ENCODE peak calls at places on chromosomes 1 and 21, in nine cellular contexts. B, D, F, T, I, C, G, M and J are unnamed samples.

GRCh38 chr1:156727914-156728598 is at the start of gene METTL25B:
- DNase-seq in C (peak), F (peak), T (peak), I (peak), D (peak), B (peak), G (no peak), M (peak), J (peak)

GRCh38 chr1:44947060-44947773 is 39.2 kb downstream of the EIF2B3 start:
- DNase-seq in T (no peak), C (no peak), D (peak), G (peak), B (no peak), I (no peak), F (no peak), M (peak), J (peak)

GRCh38 chr1:31714442-31715096 is 10.8 kb upstream of the COL16A1 start:
- DNase-seq in G (no peak), B (peak), D (peak), I (no peak), F (peak), T (peak), M (peak), C (peak), J (peak)

GRCh38 chr1:192575499-192576189 is at the start of gene RGS1:
- DNase-seq in B (no peak), D (no peak), M (no peak), C (peak), G (no peak), F (no peak), T (peak), I (peak), J (peak)

GRCh38 chr1:9204156-9204720 is 30.3 kb upstream of the H6PD start:
- DNase-seq in D (no peak), F (no peak), C (no peak), B (no peak), T (no peak), G (no peak), I (no peak), M (no peak), J (no peak)

GRCh38 chr1:86860424-86860823 is 53.5 kb downstream of the SELENOF start:
- DNase-seq in F (no peak), I (no peak), T (no peak), C (no peak), M (no peak), G (no peak), B (no peak), D (no peak), J (no peak)

GRCh38 chr1:119347858-119348257 is 20.7 kb upstream of the HAO2 start:
- DNase-seq in C (peak), I (no peak), D (no peak), G (no peak), T (no peak), F (no peak), M (peak), B (no peak), J (no peak)

GRCh38 chr1:12424150-12424549 is 193.9 kb downstream of the DHRS3 start:
- DNase-seq in B (no peak), C (no peak), G (peak), D (no peak), T (no peak), I (no peak), M (peak), F (no peak), J (no peak)

GRCh38 chr1:233750139-233750538 is 136.2 kb downstream of the KCNK1 start:
- DNase-seq in T (no peak), I (no peak), M (no peak), D (no peak), B (no peak), C (no peak), F (no peak), G (no peak), J (no peak)

GRCh38 chr21:36606292-36606982 is 92.5 kb upstream of the SIM2 start:
- DNase-seq in F (no peak), D (no peak), G (no peak), B (no peak), C (peak), I (no peak), T (no peak), M (no peak), J (no peak)

GRCh38 chr1:176820292-176821056 is 344.0 kb downstream of the ASTN1 start:
- DNase-seq in D (no peak), B (no peak), F (no peak), M (no peak), G (no peak), I (no peak), C (no peak), T (no peak), J (no peak)

GRCh38 chr1:181685216-181685615 is 201.9 kb downstream of the CACNA1E start:
- DNase-seq in G (no peak), M (no peak), T (no peak), C (no peak), B (no peak), D (no peak), I (no peak), F (no peak), J (no peak)

GRCh38 chr1:175504875-175505555 is 238.4 kb downstream of the TNR start:
- DNase-seq in G (no peak), C (peak), D (no peak), B (no peak), M (no peak), F (no peak), T (no peak), I (no peak), J (no peak)

GRCh38 chr1:228767636-228768344 is 32.5 kb downstream of the RHOU start:
- DNase-seq in C (no peak), F (no peak), B (no peak), I (no peak), G (no peak), D (no peak), M (no peak), T (no peak), J (no peak)

GRCh38 chr1:22508991-22509390 is 54.3 kb upstream of the EPHA8 start:
- DNase-seq in D (no peak), T (no peak), F (no peak), B (no peak), M (no peak), C (no peak), I (no peak), G (no peak), J (no peak)

GRCh38 chr21:17613242-17613676 is 558 bp upstream of the BTG3 start:
- DNase-seq in M (peak), T (no peak), C (no peak), G (no peak), F (no peak), I (no peak), B (peak), D (peak), J (no peak)

GRCh38 chr1:231035799-231036198 is 4.3 kb downstream of the FAM89A start:
- DNase-seq in B (no peak), C (no peak), G (no peak), F (no peak), D (no peak), M (no peak), I (no peak), T (no peak), J (no peak)

GRCh38 chr1:83033682-83034081 is 965.2 kb downstream of the TTLL7 start:
- DNase-seq in D (no peak), B (no peak), C (no peak), I (no peak), F (no peak), T (no peak), G (no peak), M (peak), J (no peak)

GRCh38 chr21:36699026-36699545 is at the start of gene SIM2:
- DNase-seq in C (peak), T (no peak), G (no peak), I (no peak), D (no peak), M (peak), B (no peak), F (no peak), J (peak)

GRCh38 chr1:205065666-205066065 is 18.6 kb downstream of the TMEM81 start:
- DNase-seq in F (no peak), G (no peak), B (no peak), C (no peak), I (no peak), M (no peak), T (no peak), D (no peak), J (no peak)

GRCh38 chr1:79304131-79304530 is 297.6 kb upstream of the ADGRL4 start:
- DNase-seq in C (no peak), F (no peak), D (no peak), I (no peak), G (no peak), M (no peak), T (no peak), B (no peak), J (no peak)

GRCh38 chr1:221246067-221246466 is 366.8 kb downstream of the HLX start:
- DNase-seq in F (no peak), G (no peak), M (no peak), B (no peak), I (no peak), C (no peak), T (no peak), D (no peak), J (no peak)

GRCh38 chr1:100941098-100941527 is 45.2 kb downstream of the SLC30A7 start:
- DNase-seq in D (no peak), M (no peak), F (no peak), B (no peak), C (no peak), T (no peak), I (no peak), G (no peak), J (no peak)

GRCh38 chr1:44603718-44604117 is 70.6 kb downstream of the TMEM53 start:
- DNase-seq in M (no peak), I (no peak), C (no peak), B (no peak), G (no peak), D (no peak), T (no peak), F (no peak), J (no peak)

GRCh38 chr1:195714248-195714647 is 894.0 kb downstream of the KCNT2 start:
- DNase-seq in C (no peak), G (peak), M (peak), T (no peak), F (no peak), B (no peak), I (no peak), D (no peak), J (no peak)

GRCh38 chr1:212749924-212750535 is 41.5 kb downstream of the NSL1 start:
- DNase-seq in D (no peak), F (no peak), G (peak), B (no peak), M (peak), I (no peak), C (peak), T (no peak), J (peak)

GRCh38 chr1:37995773-37996379 is 6.1 kb upstream of the SF3A3 start:
- DNase-seq in C (peak), B (no peak), M (peak), G (peak), F (no peak), T (peak), D (peak), I (no peak), J (no peak)

GRCh38 chr21:35149698-35150097 is 100.6 kb upstream of the RUNX1 start:
- DNase-seq in B (no peak), C (no peak), T (no peak), I (no peak), F (no peak), G (no peak), D (no peak), M (peak), J (no peak)

GRCh38 chr21:33799378-33800090 is 116.1 kb downstream of the ATP5PO start:
- DNase-seq in B (no peak), M (no peak), I (no peak), G (no peak), C (no peak), F (no peak), T (no peak), D (no peak), J (no peak)

GRCh38 chr1:61873994-61874393 is 131.7 kb downstream of the PATJ start:
- DNase-seq in B (no peak), I (no peak), M (no peak), C (no peak), G (no peak), T (no peak), D (no peak), F (no peak), J (no peak)

GRCh38 chr1:23100074-23100748 is 68.4 kb downstream of the LUZP1 start:
- DNase-seq in M (peak), D (no peak), T (no peak), C (peak), B (peak), F (no peak), I (no peak), G (peak), J (peak)

GRCh38 chr1:155960081-155960745 is 18.1 kb downstream of the ARHGEF2 start:
- DNase-seq in I (no peak), M (no peak), G (no peak), C (no peak), D (no peak), B (no peak), T (no peak), F (no peak), J (no peak)